ENCODE peak calls at places on chromosomes 6 and 20, in five cellular contexts. S is mammary epithelial cell, F is GM23338, D is fibroblast of lung, L is neural progenitor cell. W is an unnamed sample.

GRCh38 chr6:128487746-128488145 is 32.7 kb downstream of the PTPRK start:
- DNase-seq in D (peak), F (no peak), L (no peak), S (peak), W (no peak)

GRCh38 chr6:72365773-72366172 is 256.1 kb upstream of the KCNQ5 start:
- DNase-seq in S (no peak), D (no peak), F (no peak), L (no peak), W (no peak)

GRCh38 chr20:62315773-62316172 is 13.0 kb downstream of the ADRM1 start:
- DNase-seq in S (no peak), L (no peak), D (no peak), F (no peak), W (no peak)

GRCh38 chr6:22754111-22754510 is 184.7 kb downstream of the HDGFL1 start:
- DNase-seq in D (peak), F (no peak), S (no peak), L (no peak), W (no peak)

GRCh38 chr6:53648571-53648970 is 17.0 kb downstream of the KLHL31 start:
- DNase-seq in S (no peak), F (no peak), D (peak), L (no peak), W (no peak)

GRCh38 chr6:1713016-1713600 is 103.4 kb downstream of the FOXC1 start:
- DNase-seq in S (no peak), D (no peak), F (no peak), L (no peak), W (no peak)

GRCh38 chr6:6856538-6857523 is 250.9 kb upstream of the RREB1 start:
- DNase-seq in L (peak), S (peak), F (peak), D (no peak), W (no peak)

GRCh38 chr6:44800171-44800671 is 412.7 kb downstream of the CDC5L start:
- DNase-seq in S (peak), L (peak), D (peak), F (no peak), W (no peak)

GRCh38 chr6:108476381-108476780 is 84.3 kb upstream of the FOXO3 start:
- DNase-seq in L (no peak), S (no peak), D (no peak), F (no peak), W (no peak)

GRCh38 chr6:121434037-121434770 is 1.2 kb upstream of the GJA1 start:
- DNase-seq in L (peak), D (peak), S (no peak), F (peak), W (no peak)

GRCh38 chr6:156351346-156351966 is 425.7 kb upstream of the ARID1B start:
- DNase-seq in S (no peak), F (no peak), L (no peak), D (no peak), W (no peak)

GRCh38 chr6:143689852-143690251 is 12.1 kb downstream of the PHACTR2 start:
- DNase-seq in D (peak), F (peak), S (peak), L (no peak), W (no peak)

GRCh38 chr6:152981219-152981618 is 1.6 kb downstream of the FBXO5 start:
- DNase-seq in F (no peak), L (no peak), D (no peak), S (no peak), W (no peak)

GRCh38 chr6:128068110-128068460 is 167.2 kb upstream of the THEMIS start:
- DNase-seq in D (no peak), S (no peak), F (no peak), L (no peak), W (no peak)

GRCh38 chr6:16758163-16758975 is 2.9 kb downstream of the ATXN1 start:
- DNase-seq in F (peak), S (peak), D (peak), L (peak), W (no peak)

GRCh38 chr6:53440331-53440730 is 91.6 kb upstream of the ELOVL5 start:
- DNase-seq in S (no peak), D (peak), L (no peak), F (peak), W (no peak)

GRCh38 chr6:25930532-25931410 is at the start of gene SLC17A2:
- DNase-seq in L (no peak), D (no peak), S (no peak), F (no peak), W (no peak)

GRCh38 chr6:149830731-149831379 is 33.3 kb downstream of the LRP11 start:
- DNase-seq in D (peak), F (no peak), S (no peak), L (no peak), W (no peak)

GRCh38 chr6:147418523-147418922 is 90.0 kb upstream of the SAMD5 start:
- DNase-seq in F (no peak), D (no peak), L (no peak), S (no peak), W (no peak)

GRCh38 chr6:157069585-157069984 is 253.7 kb downstream of the TMEM242 start:
- DNase-seq in F (peak), S (no peak), L (peak), D (no peak), W (no peak)

GRCh38 chr6:115356371-115356770 is 704.3 kb downstream of the FRK start:
- DNase-seq in S (no peak), L (no peak), F (no peak), D (no peak), W (no peak)

GRCh38 chr6:158003910-158004695 is 22.4 kb downstream of the SYNJ2 start:
- DNase-seq in L (no peak), F (no peak), D (no peak), S (no peak), W (no peak)

GRCh38 chr6:159677226-159677901 is 15.7 kb downstream of the SOD2 start:
- DNase-seq in D (no peak), S (no peak), L (no peak), F (no peak), W (no peak)

GRCh38 chr6:17339308-17339670 is 54.1 kb upstream of the CAP2 start:
- DNase-seq in L (no peak), D (no peak), F (no peak), S (no peak), W (no peak)

GRCh38 chr6:118876814-118877213 is 17.1 kb upstream of the ASF1A start:
- DNase-seq in F (no peak), S (no peak), L (no peak), D (peak), W (no peak)

GRCh38 chr20:38406476-38406875 is 28.7 kb downstream of the SNHG17 start:
- DNase-seq in F (no peak), D (no peak), S (no peak), L (no peak), W (no peak)

GRCh38 chr6:105424177-105424783 is 21.4 kb upstream of the PREP start:
- DNase-seq in S (peak), D (peak), L (peak), F (peak), W (peak)

GRCh38 chr6:21109421-21110178 is 484.0 kb upstream of the SOX4 start:
- DNase-seq in S (peak), D (peak), L (no peak), F (no peak), W (peak)

GRCh38 chr6:15526129-15526764 is 136.6 kb downstream of the DTNBP1 start:
- DNase-seq in F (no peak), S (no peak), D (no peak), L (no peak), W (no peak)

GRCh38 chr6:116190550-116190949 is 63.3 kb downstream of the TSPYL4 start:
- DNase-seq in F (no peak), D (peak), S (no peak), L (no peak), W (no peak)

GRCh38 chr6:43967692-43968091 is 159.6 kb downstream of the MRPL14 start:
- DNase-seq in S (no peak), L (no peak), D (no peak), F (no peak), W (no peak)

GRCh38 chr6:40075051-40075445 is 140.8 kb upstream of the MOCS1 start:
- DNase-seq in F (no peak), S (peak), L (no peak), D (no peak), W (no peak)

GRCh38 chr6:44972710-44973109 is 355.4 kb upstream of the RUNX2 start:
- DNase-seq in F (no peak), S (no peak), L (no peak), D (no peak), W (no peak)

GRCh38 chr20:5526516-5526915 is 209.8 kb upstream of the PROKR2 start:
- DNase-seq in L (peak), F (peak), D (no peak), S (no peak), W (no peak)

GRCh38 chr20:1469925-1470571 is 3.4 kb upstream of the NSFL1C start:
- DNase-seq in F (peak), L (peak), D (peak), S (peak), W (peak)

GRCh38 chr20:61252601-61253263 is 671 bp downstream of the CDH4 start:
- DNase-seq in S (peak), L (peak), F (peak), D (peak), W (no peak)
- TF ChIP-seq EZH2 in S (no peak), L (no peak), F (peak), D (no peak), W (no peak)

GRCh38 chr6:75350156-75350555 is 65.6 kb upstream of the TMEM30A start:
- DNase-seq in L (no peak), S (no peak), D (no peak), F (no peak), W (no peak)

GRCh38 chr6:75350808-75351207 is 66.2 kb upstream of the TMEM30A start:
- DNase-seq in S (no peak), D (no peak), L (no peak), F (no peak), W (no peak)

GRCh38 chr6:75347797-75348610 is 63.4 kb upstream of the TMEM30A start:
- DNase-seq in L (no peak), S (no peak), F (no peak), D (peak), W (no peak)

GRCh38 chr6:75348882-75349261 is 64.3 kb upstream of the TMEM30A start:
- DNase-seq in S (no peak), D (no peak), F (no peak), L (no peak), W (no peak)

GRCh38 chr6:75349262-75349984 is 64.8 kb upstream of the TMEM30A start:
- DNase-seq in D (peak), F (peak), L (peak), S (no peak), W (no peak)
- TF ChIP-seq EZH2 in D (no peak), F (no peak), L (no peak), S (peak), W (no peak)

GRCh38 chr6:165662671-165663282 is at the start of gene PDE10A:
- DNase-seq in D (peak), F (peak), L (peak), S (peak), W (no peak)

GRCh38 chr6:165661416-165662001 is 1.5 kb downstream of the PDE10A start:
- DNase-seq in D (no peak), L (peak), F (no peak), S (no peak), W (no peak)

GRCh38 chr6:165659945-165660862 is 2.8 kb downstream of the PDE10A start:
- DNase-seq in S (no peak), D (no peak), L (peak), F (peak), W (no peak)

GRCh38 chr6:165662041-165662491 is 975 bp downstream of the PDE10A start:
- DNase-seq in D (peak), S (no peak), F (peak), L (peak), W (no peak)

GRCh38 chr6:165660881-165661415 is 2.1 kb downstream of the PDE10A start:
- DNase-seq in D (no peak), L (peak), F (no peak), S (no peak), W (no peak)
- TF ChIP-seq EZH2 in D (no peak), L (peak), F (peak), S (no peak), W (no peak)

GRCh38 chr20:3660262-3661059 is 2.7 kb downstream of the GFRA4 start:
- DNase-seq in L (no peak), F (peak), D (no peak), S (no peak), W (no peak)

GRCh38 chr20:3663031-3663701 is at the start of gene GFRA4:
- DNase-seq in L (peak), D (no peak), S (no peak), F (peak), W (no peak)

GRCh38 chr20:3661836-3662665 is 1.1 kb downstream of the GFRA4 start:
- DNase-seq in L (no peak), F (no peak), D (no peak), S (no peak), W (no peak)

GRCh38 chr20:3659492-3660261 is 3.5 kb downstream of the GFRA4 start:
- DNase-seq in L (no peak), F (no peak), D (no peak), S (no peak), W (no peak)

DNA sequence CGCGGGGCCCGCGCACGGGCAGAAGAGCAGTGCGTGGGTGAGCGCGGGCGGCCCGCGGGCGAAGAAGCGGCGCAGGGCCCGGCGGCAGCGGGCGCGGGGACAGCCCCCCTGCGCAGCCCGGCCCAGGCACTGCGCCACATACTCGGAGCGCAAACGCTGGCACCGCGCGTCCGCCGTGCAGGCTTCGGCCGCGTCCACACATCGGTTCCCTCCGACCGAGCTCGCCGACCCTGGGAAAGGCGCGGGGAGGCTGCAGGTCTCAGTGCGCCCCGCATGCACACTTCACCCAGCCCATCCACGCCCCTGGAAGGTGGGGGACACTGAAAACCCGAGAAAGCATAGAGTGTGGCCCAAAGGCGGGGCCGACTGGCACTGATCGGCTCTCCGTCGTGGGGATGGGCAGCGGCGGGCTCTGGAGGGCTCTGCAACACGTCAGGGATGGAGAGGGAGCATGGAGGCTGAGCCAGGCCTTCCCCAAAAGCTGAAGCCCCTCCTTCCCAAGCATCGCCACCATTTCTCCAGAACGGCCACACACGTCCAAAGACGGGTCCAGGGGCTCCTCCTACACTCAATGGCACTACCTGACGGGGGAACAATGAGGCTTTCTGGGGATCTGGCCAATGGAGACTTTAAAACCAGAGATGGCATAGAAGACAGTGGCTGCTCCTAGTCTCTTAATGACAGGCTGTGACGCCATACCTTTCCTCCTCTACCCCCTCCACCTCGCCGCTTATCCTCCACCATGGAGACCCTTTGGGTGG is 2.0 kb downstream of the GFRA4 start:
- DNase-seq in F (peak), L (no peak), S (no peak), D (no peak), W (no peak)
- TF ChIP-seq EZH2 in F (peak), L (no peak), S (peak), D (peak), W (no peak)

DNA sequence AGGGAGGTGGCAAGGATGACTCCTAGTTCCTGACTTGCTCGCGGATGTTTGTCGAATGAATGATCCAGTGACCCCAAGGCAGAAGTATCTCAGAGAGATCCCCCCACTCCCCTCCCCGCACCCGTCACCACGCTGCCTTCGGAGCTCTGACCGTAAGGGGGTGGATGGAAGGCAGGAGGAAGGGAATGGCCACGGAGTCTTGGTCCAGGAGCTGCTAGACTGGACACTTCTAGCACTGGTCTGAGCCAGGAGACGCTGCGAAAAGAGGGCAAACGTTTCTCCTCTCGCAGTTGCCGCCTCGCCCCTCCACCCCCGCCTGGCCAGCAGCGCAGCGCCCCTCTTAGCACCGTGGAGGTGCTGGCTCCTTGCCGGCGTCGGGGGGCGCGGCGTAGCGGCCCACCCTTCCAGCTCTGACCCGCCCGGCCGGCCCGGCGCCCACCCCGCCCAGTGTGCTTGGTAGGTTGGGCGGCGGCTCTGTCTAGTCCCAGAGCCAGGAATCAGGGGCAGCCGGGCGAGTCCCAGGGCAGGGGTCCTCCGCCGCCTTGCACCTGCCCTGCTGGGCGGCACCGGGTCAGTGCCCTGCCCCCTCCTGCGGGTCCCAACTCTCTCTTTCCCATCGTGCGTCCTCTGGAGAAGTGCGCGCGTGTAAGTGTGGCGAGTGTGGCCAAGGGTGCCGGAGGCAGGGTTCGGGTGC is 2.4 kb upstream of the DBNDD2 start:
- DNase-seq in D (peak), S (no peak), F (peak), L (peak), W (no peak)
- TF ChIP-seq EZH2 in D (no peak), S (no peak), F (no peak), L (no peak), W (no peak)

DNA sequence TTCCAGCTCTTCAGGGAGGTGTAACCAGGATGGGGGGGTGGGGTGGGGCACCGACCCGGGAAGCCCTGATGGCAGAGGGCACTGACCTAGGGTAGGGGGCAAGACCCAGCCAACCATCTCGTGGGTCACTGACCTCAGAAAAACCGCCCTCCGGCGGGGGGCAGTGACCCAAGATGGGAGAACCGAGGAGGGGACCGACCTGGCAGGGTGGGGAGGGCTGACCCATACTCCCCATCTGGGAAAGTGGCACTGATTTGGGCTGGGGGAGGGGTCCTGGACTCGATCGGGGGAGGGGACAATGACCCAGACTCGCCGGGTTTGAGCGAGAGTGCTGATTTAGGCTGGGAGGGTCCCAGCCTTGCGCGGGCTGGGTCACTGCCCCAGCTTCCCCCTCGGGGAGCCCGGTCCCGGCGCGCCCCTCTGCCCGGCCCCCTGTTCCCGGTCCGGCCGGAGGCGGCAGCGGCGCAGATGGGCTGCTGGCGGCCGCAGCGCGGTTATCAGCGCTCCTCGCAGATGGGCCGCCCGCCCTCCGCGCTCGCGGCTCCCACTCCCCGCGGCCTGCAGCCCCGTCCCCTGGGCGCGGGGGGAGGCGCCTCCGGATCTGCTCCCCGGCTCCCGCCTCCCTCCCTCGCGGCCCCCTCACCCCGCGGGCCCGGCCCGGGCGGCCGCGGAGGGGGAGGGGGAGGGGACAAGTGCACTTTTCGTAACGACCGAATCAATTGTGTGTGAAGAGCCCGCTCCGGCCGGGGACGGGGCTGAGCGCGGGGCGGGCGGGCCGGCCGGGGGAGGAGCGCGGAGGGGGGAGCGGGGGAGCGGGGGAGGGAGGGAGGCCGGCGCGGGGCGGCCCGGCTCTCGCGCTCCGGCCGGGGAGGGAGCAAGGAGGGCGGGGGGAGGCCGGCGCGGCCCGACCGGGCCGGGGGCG is 2.2 kb downstream of the NOL4L start:
- DNase-seq in F (peak), D (peak), S (no peak), L (peak), W (no peak)
- TF ChIP-seq EZH2 in F (no peak), D (peak), S (no peak), L (no peak), W (no peak)

GRCh38 chr20:44748005-44748370 is 2.3 kb downstream of the KCNK15 start:
- DNase-seq in F (no peak), S (no peak), L (no peak), D (no peak), W (peak)

GRCh38 chr20:44747166-44748004 is 1.7 kb downstream of the KCNK15 start:
- DNase-seq in L (peak), D (peak), S (peak), F (peak), W (peak)

GRCh38 chr20:44745560-44746366 is at the start of gene KCNK15:
- DNase-seq in L (peak), S (peak), F (peak), D (peak), W (no peak)

GRCh38 chr20:44745122-44745521 is 543 bp upstream of the KCNK15 start:
- DNase-seq in L (no peak), F (no peak), D (no peak), S (no peak), W (no peak)

GRCh38 chr20:44746367-44747165 is 901 bp downstream of the KCNK15 start:
- DNase-seq in D (no peak), S (no peak), F (peak), L (no peak), W (no peak)
- TF ChIP-seq EZH2 in D (peak), S (no peak), F (peak), L (no peak), W (no peak)

W was measured in HCT116.